ENCODE peak calls at places on chromosome 17, in nine cellular contexts. M is adrenal gland; E is naive thymus-derived CD4-positive, alpha-beta T cell; O is astrocyte; N is thoracic aorta; P is transverse colon; I is fibroblast of lung; W is aorta; D is CD4-positive, CD25-positive, alpha-beta regulatory T cell. X is an unnamed sample.

GRCh38 chr17:67016039-67016762 is 28.2 kb upstream of the CACNG1 start:
- DNase-seq in M (no peak), E (no peak), O (no peak), N (no peak), P (no peak), I (no peak), W (no peak), D (no peak), X (no peak)

GRCh38 chr17:47705536-47706481 is 11.8 kb downstream of the TBKBP1 start:
- DNase-seq in M (no peak), E (no peak), O (no peak), N (no peak), P (no peak), I (no peak), W (peak; percentile 25), D (no peak), X (no peak)

GRCh38 chr17:66682293-66682692 is 152.6 kb upstream of the CACNG5 start:
- DNase-seq in M (no peak), E (no peak), O (no peak), N (no peak), P (no peak), I (no peak), W (no peak), D (no peak), X (no peak)

GRCh38 chr17:70159980-70160379 is 9.4 kb upstream of the KCNJ2 start:
- DNase-seq in M (no peak), E (no peak), O (no peak), N (no peak), P (no peak), I (peak; percentile 23), W (no peak), D (no peak), X (no peak)

GRCh38 chr17:82450357-82451106 is at the start of gene CYBC1:
- DNase-seq in M (peak; percentile 95), E (peak; percentile 94), O (peak; percentile 80), N (peak; percentile 56), P (peak; percentile 96), I (peak; percentile 91), W (peak; percentile 95), D (peak; percentile 93), X (peak; percentile 97)

GRCh38 chr17:34090593-34090992 is 164.5 kb upstream of the CCL2 start:
- DNase-seq in M (no peak), E (no peak), O (no peak), N (no peak), P (no peak), I (no peak), W (no peak), D (no peak), X (no peak)

GRCh38 chr17:50935201-50936124 is 69.3 kb upstream of the TOB1 start:
- DNase-seq in M (peak; percentile 97), E (no peak), O (no peak), N (peak; percentile 46), P (peak; percentile 59), I (no peak), W (peak; percentile 90), D (no peak), X (peak; percentile 67)

GRCh38 chr17:78108726-78109488 is 19.6 kb downstream of the TMC6 start:
- DNase-seq in M (no peak), E (no peak), O (no peak), N (no peak), P (no peak), I (no peak), W (peak; percentile 17), D (no peak), X (no peak)

GRCh38 chr17:78659546-78659945 is 82.3 kb upstream of the DNAH17 start:
- DNase-seq in M (no peak), E (no peak), O (no peak), N (no peak), P (no peak), I (no peak), W (no peak), D (no peak), X (no peak)

GRCh38 chr17:57311281-57312216 is 55.2 kb downstream of the MSI2 start:
- DNase-seq in M (no peak), E (no peak), O (no peak), N (no peak), P (peak; percentile 82), I (no peak), W (no peak), D (no peak), X (no peak)

GRCh38 chr17:77295410-77295809 is 154.6 kb downstream of the SEC14L1 start:
- DNase-seq in M (no peak), E (no peak), O (no peak), N (no peak), P (no peak), I (no peak), W (no peak), D (no peak), X (no peak)

GRCh38 chr17:83099570-83100181 is 20.3 kb downstream of the METRNL start:
- DNase-seq in M (peak; percentile 70), E (no peak), O (peak; percentile 40), N (no peak), P (peak; percentile 33), I (peak; percentile 60), W (peak; percentile 90), D (no peak), X (peak; percentile 65)

GRCh38 chr17:77640916-77641605 is 317.4 kb upstream of the TNRC6C start:
- DNase-seq in M (no peak), E (no peak), O (no peak), N (no peak), P (no peak), I (no peak), W (no peak), D (no peak), X (no peak)

GRCh38 chr17:27496501-27496943 is 40.3 kb downstream of the KSR1 start:
- DNase-seq in M (no peak), E (no peak), O (no peak), N (no peak), P (no peak), I (no peak), W (no peak), D (no peak), X (no peak)

GRCh38 chr17:42459256-42459982 is 741 bp downstream of the ATP6V0A1 start:
- DNase-seq in M (peak; percentile 60), E (peak; percentile 16), O (peak; percentile 64), N (no peak), P (peak; percentile 66), I (peak; percentile 70), W (peak; percentile 59), D (no peak), X (peak; percentile 67)

GRCh38 chr17:39722965-39723848 is 7.1 kb downstream of the MIEN1 start:
- DNase-seq in M (no peak), E (no peak), O (no peak), N (no peak), P (peak; percentile 57), I (no peak), W (peak; percentile 34), D (no peak), X (no peak)

GRCh38 chr17:8475227-8475626 is 39.5 kb downstream of the NDEL1 start:
- DNase-seq in M (no peak), E (no peak), O (no peak), N (no peak), P (no peak), I (no peak), W (no peak), D (no peak), X (peak; percentile 32)
- H3K36me3 ChIP-seq in M (peaks cover 68% of the 10 kb centered on the region), E (peaks cover 94% of the 10 kb centered on the region), O (peaks cover 52% of the 10 kb centered on the region), N (peaks cover 60% of the 10 kb centered on the region), P (no peaks in the 10 kb centered on the region), I (peaks cover 41% of the 10 kb centered on the region), W (peaks cover under 1% of the 10 kb centered on the region), D (peaks cover 66% of the 10 kb centered on the region), X (peaks cover 79% of the 10 kb centered on the region)

GRCh38 chr17:73341350-73342056 is 29.7 kb upstream of the CDC42EP4 start:
- DNase-seq in M (no peak), E (no peak), O (no peak), N (no peak), P (no peak), I (no peak), W (no peak), D (no peak), X (no peak)

GRCh38 chr17:73338566-73339247 is 26.9 kb upstream of the CDC42EP4 start:
- DNase-seq in M (no peak), E (no peak), O (no peak), N (no peak), P (no peak), I (no peak), W (no peak), D (no peak), X (no peak)

GRCh38 chr17:73338050-73338491 is 26.3 kb upstream of the CDC42EP4 start:
- DNase-seq in M (peak; percentile 41), E (no peak), O (peak; percentile 30), N (peak; percentile 38), P (no peak), I (peak; percentile 39), W (peak; percentile 78), D (no peak), X (no peak)

GRCh38 chr17:73342057-73342522 is 30.3 kb upstream of the CDC42EP4 start:
- DNase-seq in M (peak; percentile 64), E (no peak), O (peak; percentile 89), N (peak; percentile 21), P (peak; percentile 65), I (peak; percentile 94), W (peak; percentile 88), D (no peak), X (peak; percentile 60)

GRCh38 chr17:73340093-73340596 is 28.3 kb upstream of the CDC42EP4 start:
- DNase-seq in M (peak; percentile 82), E (no peak), O (peak; percentile 89), N (no peak), P (peak; percentile 32), I (peak; percentile 91), W (peak; percentile 68), D (no peak), X (no peak)
- H3K4me1 ChIP-seq in M (peaks cover 4% of the 10 kb centered on the region), E (no peaks in the 10 kb centered on the region), O (peaks cover 51% of the 10 kb centered on the region), N (peaks cover 57% of the 10 kb centered on the region), P (peaks cover 14% of the 10 kb centered on the region), I (peaks cover 37% of the 10 kb centered on the region), W (no peaks in the 10 kb centered on the region), D (no peaks in the 10 kb centered on the region), X (peaks cover 20% of the 10 kb centered on the region)

DNA sequence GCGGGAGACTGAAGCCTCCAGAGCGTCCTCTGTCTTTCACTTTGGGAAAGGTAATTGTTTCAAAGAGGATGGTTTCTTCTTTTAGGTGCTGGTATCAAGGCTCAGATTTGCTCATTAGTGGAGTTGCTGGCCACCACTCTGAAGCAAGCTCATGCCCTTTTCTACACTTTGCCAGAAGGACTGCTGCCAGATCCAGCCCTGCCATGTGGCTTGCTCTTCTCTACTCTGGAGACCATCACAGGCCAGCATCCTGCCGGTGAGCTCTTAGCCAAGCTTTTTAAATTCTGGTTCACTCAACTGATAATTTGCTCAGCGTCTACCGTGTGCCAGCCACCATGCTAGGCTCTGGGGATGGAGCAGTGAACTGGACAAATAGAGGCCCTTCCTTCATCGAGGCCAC is 4.3 kb downstream of the COG1 start:
- DNase-seq in M (no peak), E (no peak), O (no peak), N (no peak), P (no peak), I (no peak), W (no peak), D (no peak), X (no peak)
- H3K36me3 ChIP-seq in M (peaks cover 55% of the 10 kb centered on the region), E (peaks cover 63% of the 10 kb centered on the region), O (peaks cover 50% of the 10 kb centered on the region), N (peaks cover 48% of the 10 kb centered on the region), P (no peaks in the 10 kb centered on the region), I (peaks cover 37% of the 10 kb centered on the region), W (peaks cover 11% of the 10 kb centered on the region), D (peaks cover 59% of the 10 kb centered on the region), X (peaks cover 60% of the 10 kb centered on the region)

DNA sequence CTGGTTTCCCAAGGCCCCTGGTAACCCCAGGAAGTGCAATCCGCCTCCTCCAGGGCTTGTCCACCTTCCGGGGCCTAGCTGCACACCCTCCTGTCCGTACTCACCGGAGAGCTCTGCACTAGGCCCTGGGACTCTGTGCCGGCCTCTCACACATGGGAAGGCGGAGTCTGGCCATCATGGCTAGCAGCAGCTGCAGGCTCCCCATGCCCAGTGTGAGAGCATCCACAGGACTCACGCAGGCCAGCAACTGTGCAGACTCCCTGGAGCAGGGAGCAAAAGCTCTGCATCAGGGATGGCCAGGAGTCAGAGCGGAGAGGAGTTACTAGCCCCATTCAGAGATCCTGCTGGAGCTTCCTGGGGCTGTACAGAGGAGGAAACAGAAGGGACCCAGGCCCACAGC is 20.2 kb downstream of the FOXN1 start:
- DNase-seq in M (no peak), E (no peak), O (no peak), N (no peak), P (no peak), I (no peak), W (no peak), D (no peak), X (no peak)
- H3K4me1 ChIP-seq in M (no peaks in the 10 kb centered on the region), E (no peaks in the 10 kb centered on the region), O (peaks cover 10% of the 10 kb centered on the region), N (peaks cover 25% of the 10 kb centered on the region), P (peaks cover 30% of the 10 kb centered on the region), I (no peaks in the 10 kb centered on the region), W (no peaks in the 10 kb centered on the region), D (no peaks in the 10 kb centered on the region), X (no peaks in the 10 kb centered on the region)